ENCODE peak calls at places on chromosomes 5 and 9, in six cellular contexts. L is AG09309, E is cardiac fibroblast, P is upper lobe of right lung, S is foreskin keratinocyte, G is left ventricle myocardium inferior. F is an unnamed sample.

GRCh38 chr5:668299-668995 is 24.7 kb downstream of the TPPP start:
- DNase-seq in L (no peak), E (no peak), P (peak), S (no peak), G (no peak), F (no peak)

GRCh38 chr5:115457985-115458384 is 86.6 kb downstream of the FEM1C start:
- DNase-seq in L (no peak), E (peak), P (no peak), S (no peak), G (no peak), F (no peak)

GRCh38 chr9:15697459-15697858 is 144.6 kb downstream of the CCDC171 start:
- DNase-seq in L (peak), E (peak), P (no peak), S (peak), G (no peak), F (peak)

GRCh38 chr5:134225780-134226440 is at the start of gene PPP2CA:
- DNase-seq in L (peak), E (peak), P (peak), S (peak), G (peak), F (peak)

GRCh38 chr9:72680593-72681317 is 159.3 kb downstream of the TMC1 start:
- DNase-seq in L (no peak), E (no peak), P (no peak), S (no peak), G (no peak), F (no peak)

GRCh38 chr9:109817146-109817845 is 37.3 kb downstream of the PALM2AKAP2 start:
- DNase-seq in L (no peak), E (peak), P (no peak), S (peak), G (no peak), F (no peak)

GRCh38 chr5:177964471-177964870 is 31.6 kb downstream of the PROP1 start:
- DNase-seq in L (no peak), E (no peak), P (no peak), S (no peak), G (no peak), F (no peak)

GRCh38 chr9:119185298-119185697 is 183.9 kb downstream of the BRINP1 start:
- DNase-seq in L (no peak), E (no peak), P (no peak), S (no peak), G (no peak), F (no peak)

GRCh38 chr9:624935-625505 is 216.5 kb upstream of the DMRT1 start:
- DNase-seq in L (no peak), E (no peak), P (no peak), S (no peak), G (no peak), F (no peak)

GRCh38 chr5:143311428-143311827 is 92.1 kb downstream of the NR3C1 start:
- DNase-seq in L (peak), E (peak), P (no peak), S (peak), G (no peak), F (peak)

GRCh38 chr5:134994560-134995156 is 27.0 kb downstream of the CATSPER3 start:
- DNase-seq in L (no peak), E (no peak), P (no peak), S (no peak), G (no peak), F (no peak)

GRCh38 chr5:147743686-147744332 is 38.7 kb downstream of the JAKMIP2 start:
- DNase-seq in L (no peak), E (no peak), P (no peak), S (no peak), G (no peak), F (no peak)

GRCh38 chr5:132684496-132684895 is 10.7 kb downstream of the IL4 start:
- DNase-seq in L (no peak), E (no peak), P (no peak), S (no peak), G (no peak), F (no peak)

GRCh38 chr9:75184471-75184870 is 96.2 kb downstream of the OSTF1 start:
- DNase-seq in L (no peak), E (no peak), P (no peak), S (no peak), G (no peak), F (no peak)

GRCh38 chr5:62143268-62144229 is 162.5 kb upstream of the KIF2A start:
- DNase-seq in L (peak), E (peak), P (no peak), S (no peak), G (no peak), F (no peak)

GRCh38 chr9:88980732-88981336 is 10.4 kb upstream of the S1PR3 start:
- DNase-seq in L (peak), E (peak), P (no peak), S (no peak), G (no peak), F (peak)

GRCh38 chr5:32538031-32538547 is 47.3 kb upstream of the SUB1 start:
- DNase-seq in L (no peak), E (no peak), P (no peak), S (no peak), G (peak), F (no peak)

GRCh38 chr5:78760411-78761169 is 112.0 kb upstream of the LHFPL2 start:
- DNase-seq in L (no peak), E (no peak), P (no peak), S (no peak), G (no peak), F (no peak)

GRCh38 chr5:146883496-146883895 is 4.9 kb upstream of the PPP2R2B start:
- DNase-seq in L (no peak), E (no peak), P (no peak), S (peak), G (no peak), F (no peak)

GRCh38 chr9:3664044-3664443 is 138.2 kb upstream of the RFX3 start:
- DNase-seq in L (no peak), E (no peak), P (no peak), S (no peak), G (no peak), F (peak)

GRCh38 chr5:109141499-109142200 is 268.1 kb downstream of the PJA2 start:
- DNase-seq in L (no peak), E (peak), P (no peak), S (no peak), G (no peak), F (no peak)

GRCh38 chr5:97591781-97592180 is 408.7 kb upstream of the RIOK2 start:
- DNase-seq in L (no peak), E (no peak), P (no peak), S (peak), G (no peak), F (no peak)

GRCh38 chr5:1325870-1326546 is 18.9 kb downstream of the CLPTM1L start:
- DNase-seq in L (no peak), E (peak), P (peak), S (no peak), G (no peak), F (no peak)

GRCh38 chr9:38057416-38058195 is 11.4 kb downstream of the SHB start:
- DNase-seq in L (no peak), E (no peak), P (no peak), S (no peak), G (peak), F (no peak)

GRCh38 chr9:16029056-16029615 is 476.3 kb downstream of the CCDC171 start:
- DNase-seq in L (peak), E (peak), P (no peak), S (no peak), G (no peak), F (no peak)

GRCh38 chr5:152542741-152543140 is 137.7 kb upstream of the NMUR2 start:
- DNase-seq in L (no peak), E (peak), P (no peak), S (no peak), G (no peak), F (no peak)

GRCh38 chr9:16726023-16726422 is 144.4 kb downstream of the BNC2 start:
- DNase-seq in L (no peak), E (peak), P (no peak), S (no peak), G (no peak), F (no peak)

GRCh38 chr5:126358525-126358924 is 64.7 kb upstream of the GRAMD2B start:
- DNase-seq in L (no peak), E (no peak), P (no peak), S (no peak), G (no peak), F (no peak)

GRCh38 chr5:133780619-133781280 is 168.4 kb upstream of the FSTL4 start:
- DNase-seq in L (no peak), E (no peak), P (no peak), S (no peak), G (no peak), F (no peak)

GRCh38 chr5:142669479-142669878 is 16.4 kb downstream of the FGF1 start:
- DNase-seq in L (no peak), E (no peak), P (no peak), S (no peak), G (no peak), F (no peak)

GRCh38 chr9:131872702-131873101 is 132.8 kb upstream of the RAPGEF1 start:
- DNase-seq in L (no peak), E (no peak), P (peak), S (no peak), G (no peak), F (no peak)

GRCh38 chr9:106727969-106728368 is 135.0 kb upstream of the ZNF462 start:
- DNase-seq in L (no peak), E (no peak), P (no peak), S (no peak), G (no peak), F (no peak)

GRCh38 chr5:139725073-139725830 is 70.4 kb upstream of the PSD2 start:
- DNase-seq in L (no peak), E (peak), P (peak), S (no peak), G (no peak), F (peak)

GRCh38 chr5:160030631-160031377 is 21.9 kb downstream of the TTC1 start:
- DNase-seq in L (no peak), E (no peak), P (no peak), S (no peak), G (no peak), F (no peak)

GRCh38 chr9:14992025-14992424 is 81.8 kb upstream of the FREM1 start:
- DNase-seq in L (no peak), E (no peak), P (no peak), S (no peak), G (no peak), F (no peak)

GRCh38 chr5:62720036-62720441 is 141.4 kb downstream of the LRRC70 start:
- DNase-seq in L (no peak), E (no peak), P (no peak), S (peak), G (no peak), F (peak)

GRCh38 chr9:136787690-136788400 is 3.3 kb upstream of the TMEM141 start:
- DNase-seq in L (no peak), E (peak), P (no peak), S (no peak), G (peak), F (no peak)

GRCh38 chr5:95667219-95667618 is 15.6 kb downstream of the SPATA9 start:
- DNase-seq in L (no peak), E (no peak), P (no peak), S (no peak), G (no peak), F (no peak)

DNA sequence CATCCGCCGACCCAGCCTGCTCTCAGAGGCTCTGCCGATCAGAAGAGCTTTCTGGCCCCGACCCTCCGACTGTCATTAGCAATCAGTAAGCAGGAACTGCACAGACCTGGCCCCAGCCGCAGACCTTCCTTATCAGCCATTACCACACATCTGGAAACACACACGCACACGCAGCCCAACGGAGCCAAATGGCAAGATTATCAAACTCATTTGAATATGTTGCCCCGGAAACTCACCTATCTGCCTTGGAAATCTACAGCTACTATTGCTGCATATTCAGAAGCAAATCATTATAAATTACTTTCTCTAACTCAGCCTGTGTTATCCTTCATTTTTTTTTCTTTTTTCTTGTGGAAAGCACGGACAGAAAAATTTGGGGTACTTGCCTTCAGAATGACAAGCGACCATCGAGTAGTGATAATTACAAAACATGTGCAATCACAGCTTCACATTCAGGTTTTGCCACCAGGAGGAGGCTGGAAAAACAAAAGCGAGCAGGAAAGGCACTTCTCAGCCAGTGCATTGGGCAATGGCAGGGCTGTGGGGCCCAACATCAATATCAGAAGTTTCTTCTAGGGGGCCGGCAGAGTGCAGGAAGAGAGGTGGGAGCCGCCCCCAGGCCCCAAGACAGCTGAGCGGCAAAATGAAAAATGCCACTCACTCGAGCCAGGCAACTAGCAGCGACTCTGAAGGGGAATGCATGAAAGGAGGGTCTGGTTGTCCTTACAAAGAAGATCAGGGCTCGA is 122.3 kb downstream of the VAV2 start:
- DNase-seq in L (no peak), E (no peak), P (no peak), S (no peak), G (no peak), F (no peak)
- TF ChIP-seq CTCF in L (no peak), E (no peak), P (no peak), S (peak), G (no peak), F (no peak)

DNA sequence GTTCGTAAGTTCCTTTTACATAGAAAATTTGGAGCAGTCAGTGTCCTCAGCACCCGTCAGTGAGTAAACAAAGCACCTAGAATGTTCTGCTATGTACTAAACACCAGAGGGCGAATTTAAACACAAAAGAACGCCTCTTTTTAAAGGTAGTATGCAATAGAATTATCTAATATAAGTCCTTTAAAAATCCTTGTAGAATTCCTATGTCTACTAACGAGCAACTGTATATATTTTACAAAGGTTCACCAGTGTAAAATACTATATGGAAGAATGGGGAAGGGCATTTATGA is 499 bp upstream of the TMEM232 start:
- DNase-seq in L (no peak), E (no peak), P (no peak), S (no peak), G (no peak), F (no peak)
- TF ChIP-seq CTCF in L (peak), E (no peak), P (peak), S (peak), G (peak), F (peak)

GRCh38 chr9:20526500-20527319 is 95.6 kb downstream of the MLLT3 start:
- DNase-seq in L (no peak), E (peak), P (no peak), S (peak), G (no peak), F (peak)

GRCh38 chr9:20528253-20528652 is 94.0 kb downstream of the MLLT3 start:
- DNase-seq in L (no peak), E (no peak), P (no peak), S (no peak), G (no peak), F (no peak)

GRCh38 chr9:20529837-20530236 is 92.5 kb downstream of the MLLT3 start:
- DNase-seq in L (no peak), E (no peak), P (no peak), S (no peak), G (no peak), F (no peak)

DNA sequence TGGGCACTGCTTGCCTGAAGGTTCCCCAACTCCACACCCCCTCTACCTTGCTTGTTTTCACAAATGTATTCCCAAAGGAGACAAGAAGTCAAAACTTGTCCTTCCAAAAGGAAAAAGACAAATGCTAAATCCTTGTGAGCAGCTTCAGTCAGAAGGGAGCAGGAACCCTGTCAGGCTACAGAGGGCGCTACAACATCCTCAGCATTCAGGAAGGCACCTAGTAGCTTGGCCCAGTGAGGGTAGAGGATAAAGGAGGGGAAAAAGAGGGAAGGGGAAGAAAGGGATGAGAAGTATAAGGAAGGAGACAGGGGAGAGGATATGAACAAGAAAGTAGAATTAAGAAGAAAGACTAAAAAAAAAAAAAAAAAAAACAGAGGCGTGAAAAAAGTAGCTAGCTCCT is 97.5 kb downstream of the MLLT3 start:
- DNase-seq in L (no peak), E (peak), P (no peak), S (no peak), G (no peak), F (no peak)
- TF ChIP-seq CTCF in L (peak), E (peak), P (no peak), S (peak), G (peak), F (peak)

DNA sequence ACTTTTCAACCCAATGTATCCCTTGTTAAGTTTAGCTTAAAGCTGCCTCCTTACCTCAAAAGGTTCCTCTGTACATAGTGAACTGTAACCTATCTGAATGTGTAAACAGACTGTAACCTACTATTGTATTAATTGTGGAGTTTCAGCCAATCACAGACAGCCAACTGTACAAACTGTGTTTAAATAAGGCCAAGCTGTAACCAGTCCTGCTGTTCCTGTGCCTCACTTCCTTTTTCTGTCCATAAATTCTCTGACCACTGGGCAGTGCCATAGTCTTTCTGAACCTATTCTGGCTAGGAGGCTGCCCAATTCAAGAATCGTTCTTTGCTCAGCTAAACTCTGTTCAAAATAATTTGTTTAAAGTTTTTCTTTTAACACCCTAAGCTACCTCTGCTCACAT is 74.7 kb upstream of the DAPK1 start:
- DNase-seq in L (no peak), E (no peak), P (no peak), S (no peak), G (no peak), F (no peak)
- TF ChIP-seq CTCF in L (no peak), E (no peak), P (peak), S (no peak), G (no peak), F (no peak)

GRCh38 chr5:18090177-18090576 is 455.9 kb downstream of the TAF11L14 start:
- DNase-seq in L (no peak), E (no peak), P (no peak), S (no peak), G (no peak), F (no peak)

GRCh38 chr5:18091758-18092157 is 457.5 kb downstream of the TAF11L14 start:
- DNase-seq in L (no peak), E (no peak), P (no peak), S (no peak), G (no peak), F (no peak)

DNA sequence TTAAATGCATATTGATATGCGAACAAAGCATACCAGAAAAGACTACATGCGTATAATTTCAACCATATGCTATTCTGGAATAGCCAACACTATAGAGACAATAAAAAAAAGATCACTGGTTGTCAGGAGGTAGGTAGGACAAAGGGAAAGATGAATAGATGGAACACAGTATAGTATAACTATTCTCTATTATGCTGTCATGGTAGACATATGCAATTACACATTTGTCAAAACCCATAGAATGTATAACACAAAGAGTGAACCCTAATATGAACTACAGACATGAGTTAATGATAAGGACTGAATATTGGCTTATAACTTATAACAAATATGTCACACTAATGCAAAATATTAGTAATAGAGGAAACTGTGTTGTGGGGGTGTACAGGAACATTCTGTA is 460.8 kb downstream of the TAF11L14 start:
- DNase-seq in L (no peak), E (no peak), P (no peak), S (no peak), G (no peak), F (no peak)
- TF ChIP-seq CTCF in L (no peak), E (no peak), P (no peak), S (no peak), G (no peak), F (no peak)

GRCh38 chr5:170896779-170897178 is 35.0 kb downstream of the RANBP17 start:
- DNase-seq in L (no peak), E (peak), P (peak), S (no peak), G (no peak), F (no peak)
- TF ChIP-seq CTCF in L (peak), E (peak), P (peak), S (peak), G (peak), F (peak)

GRCh38 chr5:60586307-60586901 is 113.6 kb downstream of the DEPDC1B start:
- DNase-seq in L (peak), E (peak), P (no peak), S (no peak), G (no peak), F (no peak)
- TF ChIP-seq CTCF in L (peak), E (peak), P (peak), S (peak), G (peak), F (peak)

F was measured in AG04450.